ENCODE peak calls at places on chromosomes 5 and 9, in four cellular contexts. K is islet precursor cell, O is midbrain, S is germinal center. I is an unnamed sample.

GRCh38 chr9:116234091-116234490 is 80.5 kb downstream of the PAPPA start:
- DNase-seq in K (peak; percentile 98), O (no peak), S (no peak), I (peak; percentile 80)

GRCh38 chr9:108133101-108133500 is 643.5 kb upstream of the KLF4 start:
- DNase-seq in K (no peak), O (no peak), S (no peak), I (no peak)

GRCh38 chr5:140402258-140403074 is 833 bp downstream of the ANKHD1 start:
- DNase-seq in K (peak; percentile 90), O (no peak), S (peak; percentile 30), I (peak; percentile 85)

GRCh38 chr9:123544007-123544827 is 188.2 kb downstream of the CRB2 start:
- DNase-seq in K (no peak), O (peak; percentile 48), S (peak; percentile 36), I (no peak)

GRCh38 chr5:135102716-135103696 is 69.0 kb upstream of the PITX1 start:
- DNase-seq in K (peak; percentile 39), O (no peak), S (no peak), I (no peak)

GRCh38 chr9:120100595-120100994 is 479.4 kb downstream of the CDK5RAP2 start:
- DNase-seq in K (peak; percentile 36), O (no peak), S (no peak), I (no peak)

GRCh38 chr5:177385720-177386119 is 1.5 kb downstream of the SLC34A1 start:
- DNase-seq in K (no peak), O (no peak), S (no peak), I (no peak)

GRCh38 chr9:93467062-93467416 is 13.7 kb upstream of the FAM120AOS start:
- DNase-seq in K (no peak), O (no peak), S (no peak), I (no peak)

GRCh38 chr5:21164425-21164824 is 1176.4 kb upstream of the CDH18 start:
- DNase-seq in K (no peak), O (no peak), S (no peak), I (no peak)

GRCh38 chr5:93582677-93583524 is at the start of gene NR2F1:
- DNase-seq in K (peak; percentile 78), O (peak; percentile 60), S (no peak), I (peak; percentile 90)

GRCh38 chr5:31364881-31365636 is 166.8 kb downstream of the DROSHA start:
- DNase-seq in K (no peak), O (no peak), S (no peak), I (no peak)

GRCh38 chr5:146560205-146560812 is 44.3 kb upstream of the GPR151 start:
- DNase-seq in K (peak; percentile 80), O (no peak), S (no peak), I (peak; percentile 40)

GRCh38 chr5:168740821-168741213 is 161.6 kb upstream of the PANK3 start:
- DNase-seq in K (peak; percentile 45), O (no peak), S (no peak), I (no peak)

GRCh38 chr5:136007271-136007670 is 21.5 kb upstream of the TGFBI start:
- DNase-seq in K (peak; percentile 33), O (no peak), S (no peak), I (no peak)

GRCh38 chr5:74546796-74547195 is 93.7 kb downstream of the ENC1 start:
- DNase-seq in K (no peak), O (no peak), S (no peak), I (no peak)

GRCh38 chr5:34791761-34792244 is 47.2 kb upstream of the TTC23L start:
- DNase-seq in K (no peak), O (no peak), S (no peak), I (peak; percentile 41)

GRCh38 chr9:128689820-128690683 is 1.0 kb downstream of the SET start:
- DNase-seq in K (peak; percentile 61), O (peak; percentile 29), S (peak; percentile 77), I (peak; percentile 49)

GRCh38 chr5:173291722-173292658 is 36.2 kb downstream of the STC2 start:
- DNase-seq in K (peak; percentile 60), O (no peak), S (no peak), I (peak; percentile 67)

GRCh38 chr5:141326088-141326854 is 4.0 kb upstream of the PCDHGA1 start:
- DNase-seq in K (peak; percentile 84), O (peak; percentile 64), S (peak; percentile 60), I (peak; percentile 78)

GRCh38 chr9:132026932-132027585 is 52.6 kb downstream of the MED27 start:
- DNase-seq in K (peak; percentile 88), O (no peak), S (no peak), I (peak; percentile 60)

GRCh38 chr5:155631116-155631515 is 617.6 kb downstream of the KIF4B start:
- DNase-seq in K (peak; percentile 75), O (no peak), S (no peak), I (no peak)

GRCh38 chr9:105313238-105313637 is 68.8 kb downstream of the SLC44A1 start:
- DNase-seq in K (no peak), O (no peak), S (no peak), I (no peak)

GRCh38 chr9:127783644-127784043 is 2.2 kb upstream of the CDK9 start:
- DNase-seq in K (no peak), O (no peak), S (no peak), I (no peak)

GRCh38 chr9:128065907-128066712 is 1.0 kb downstream of the NAIF1 start:
- DNase-seq in K (no peak), O (no peak), S (no peak), I (no peak)

GRCh38 chr5:80083115-80083890 is 48.2 kb downstream of the THBS4 start:
- DNase-seq in K (peak; percentile 60), O (peak; percentile 64), S (peak; percentile 62), I (peak; percentile 50)

GRCh38 chr5:109063223-109063622 is 315.5 kb downstream of the FER start:
- DNase-seq in K (no peak), O (no peak), S (no peak), I (no peak)

GRCh38 chr5:7565559-7565958 is 169.6 kb downstream of the ADCY2 start:
- DNase-seq in K (no peak), O (no peak), S (no peak), I (no peak)

GRCh38 chr5:148186248-148187003 is 16.4 kb upstream of the SPINK6 start:
- DNase-seq in K (no peak), O (no peak), S (no peak), I (no peak)

GRCh38 chr9:7342229-7342628 is 457.3 kb downstream of the DMAC1 start:
- DNase-seq in K (no peak), O (peak; percentile 23), S (no peak), I (no peak)

GRCh38 chr9:81529556-81530193 is 159.7 kb downstream of the TLE1 start:
- DNase-seq in K (peak; percentile 80), O (no peak), S (no peak), I (peak; percentile 57)

GRCh38 chr5:142587354-142587965 is 98.4 kb downstream of the FGF1 start:
- DNase-seq in K (no peak), O (peak; percentile 12), S (peak; percentile 14), I (no peak)

GRCh38 chr5:176844706-176845391 is 34.5 kb downstream of the UNC5A start:
- DNase-seq in K (no peak), O (no peak), S (no peak), I (no peak)

GRCh38 chr5:144368556-144368955 is 197.9 kb downstream of the KCTD16 start:
- DNase-seq in K (no peak), O (no peak), S (no peak), I (no peak)

GRCh38 chr5:80957031-80957761 is 3.0 kb upstream of the RASGRF2 start:
- DNase-seq in K (no peak), O (no peak), S (no peak), I (peak; percentile 53)

GRCh38 chr9:133558191-133559126 is 24.0 kb downstream of the ADAMTSL2 start:
- DNase-seq in K (peak; percentile 97), O (no peak), S (peak; percentile 22), I (peak; percentile 93)

GRCh38 chr9:95379630-95380029 is 62.1 kb upstream of the FANCC start:
- DNase-seq in K (no peak), O (no peak), S (peak; percentile 6), I (no peak)

GRCh38 chr9:88818495-88819201 is 172.6 kb upstream of the S1PR3 start:
- DNase-seq in K (peak; percentile 83), O (no peak), S (no peak), I (peak; percentile 70)